ENCODE peak calls at places on chromosomes 2 and 18, in six cellular contexts. I is HCT116, M is H1, T is GM12878, N is HepG2, S is K562. O is an unnamed sample. For H3K36me3, the result is how much of the 10 kb centered on the place peaks cover.

GRCh38 chr2:106020821-106021316 is 173.2 kb downstream of the UXS1 start:
- DNase-seq in I (no peak), T (no peak), N (no peak), M (no peak), S (no peak), O (no peak)

GRCh38 chr2:204871246-204871953 is 326.1 kb downstream of the PARD3B start:
- DNase-seq in I (no peak), T (no peak), M (no peak), N (peak), S (no peak), O (peak)

GRCh38 chr2:101986804-101987740 is 4.7 kb upstream of the IL1R2 start:
- DNase-seq in M (no peak), N (peak), T (no peak), I (no peak), S (no peak), O (no peak)

GRCh38 chr2:161988589-161988988 is 85.4 kb downstream of the DPP4 start:
- DNase-seq in S (peak), N (no peak), I (no peak), T (no peak), M (no peak), O (no peak)

GRCh38 chr18:76405761-76406356 is 89.2 kb downstream of the ZNF516 start:
- DNase-seq in M (peak), N (peak), S (peak), T (no peak), I (peak), O (peak)

GRCh38 chr2:227862741-227863588 is 8.5 kb upstream of the DAW1 start:
- DNase-seq in M (peak), I (peak), T (no peak), N (peak), S (no peak), O (peak)

GRCh38 chr2:235762832-235763598 is 269.2 kb downstream of the AGAP1 start:
- DNase-seq in S (no peak), N (peak), T (no peak), I (no peak), M (no peak), O (no peak)

GRCh38 chr2:113203901-113204519 is 30.2 kb downstream of the PSD4 start:
- DNase-seq in M (peak), S (peak), I (peak), T (peak), N (peak), O (peak)

GRCh38 chr2:230757476-230757875 is 44.8 kb downstream of the CAB39 start:
- DNase-seq in M (no peak), T (no peak), N (no peak), S (no peak), I (no peak), O (no peak)

GRCh38 chr2:115910270-115910669 is 1467.8 kb downstream of the DPP10 start:
- DNase-seq in N (no peak), I (no peak), M (no peak), T (no peak), S (no peak), O (peak)

GRCh38 chr2:192000196-192000990 is 153.5 kb upstream of the CAVIN2 start:
- DNase-seq in N (no peak), T (no peak), M (no peak), I (no peak), S (no peak), O (no peak)

GRCh38 chr2:107684421-107684820 is 142.3 kb upstream of the RGPD4 start:
- DNase-seq in M (no peak), S (no peak), N (no peak), T (no peak), I (no peak), O (no peak)

GRCh38 chr2:218878486-218878885 is 2.2 kb upstream of the WNT10A start:
- DNase-seq in T (no peak), I (no peak), M (no peak), S (no peak), N (no peak), O (no peak)

GRCh38 chr18:46374850-46375249 is 270.7 kb downstream of the HAUS1 start:
- DNase-seq in M (no peak), N (no peak), T (no peak), I (no peak), S (peak), O (no peak)

GRCh38 chr2:66888791-66889631 is 454.1 kb downstream of the MEIS1 start:
- DNase-seq in I (no peak), N (no peak), S (no peak), T (no peak), M (no peak), O (no peak)

GRCh38 chr2:573025-573424 is 104.2 kb downstream of the TMEM18 start:
- DNase-seq in T (no peak), I (no peak), S (no peak), N (no peak), M (no peak), O (no peak)

GRCh38 chr2:64696631-64697030 is 42.9 kb upstream of the SERTAD2 start:
- DNase-seq in M (no peak), T (no peak), I (no peak), S (no peak), N (no peak), O (no peak)

GRCh38 chr2:127597046-127597983 is 48.6 kb upstream of the GPR17 start:
- DNase-seq in N (no peak), T (no peak), S (no peak), I (no peak), M (no peak), O (no peak)

GRCh38 chr2:168404764-168405163 is 51.3 kb upstream of the CERS6 start:
- DNase-seq in N (peak), T (no peak), S (no peak), I (no peak), M (no peak), O (no peak)

GRCh38 chr18:36724591-36725001 is 104.2 kb downstream of the TPGS2 start:
- DNase-seq in N (no peak), M (no peak), S (no peak), T (no peak), I (no peak), O (no peak)

GRCh38 chr2:158667567-158667966 is 127.5 kb upstream of the DAPL1 start:
- DNase-seq in N (no peak), S (no peak), M (no peak), T (no peak), I (no peak), O (no peak)

GRCh38 chr18:13579874-13580273 is 146.5 kb downstream of the FAM210A start:
- DNase-seq in S (no peak), N (no peak), T (no peak), I (no peak), M (no peak), O (no peak)

GRCh38 chr18:56240405-56240804 is 398.0 kb downstream of the TXNL1 start:
- DNase-seq in S (no peak), N (no peak), T (no peak), I (no peak), M (no peak), O (no peak)

GRCh38 chr2:18883626-18884456 is 294.5 kb upstream of the NT5C1B start:
- DNase-seq in S (no peak), N (peak), T (no peak), I (peak), M (no peak), O (peak)

GRCh38 chr2:164066095-164066494 is 330.3 kb upstream of the FIGN start:
- DNase-seq in S (no peak), N (no peak), M (no peak), I (no peak), T (no peak), O (no peak)

GRCh38 chr2:131146749-131147148 is 41.6 kb downstream of the PLEKHB2 start:
- DNase-seq in I (no peak), T (no peak), S (no peak), M (no peak), N (no peak), O (no peak)

GRCh38 chr2:131142849-131143248 is 37.7 kb downstream of the PLEKHB2 start:
- DNase-seq in T (no peak), N (no peak), M (no peak), S (no peak), I (no peak), O (no peak)

GRCh38 chr2:131145040-131145439 is 39.9 kb downstream of the PLEKHB2 start:
- DNase-seq in I (no peak), N (no peak), T (no peak), S (no peak), M (no peak), O (no peak)

GRCh38 chr2:131146255-131146654 is 41.1 kb downstream of the PLEKHB2 start:
- DNase-seq in S (no peak), I (no peak), M (no peak), N (no peak), T (no peak), O (no peak)

GRCh38 chr2:131143803-131144202 is 38.7 kb downstream of the PLEKHB2 start:
- DNase-seq in I (no peak), M (no peak), S (no peak), N (no peak), T (no peak), O (no peak)
- H3K36me3 ChIP-seq in I (under half), M (under half), S (half or more), N (under half), T (under half), O (half or more)

DNA sequence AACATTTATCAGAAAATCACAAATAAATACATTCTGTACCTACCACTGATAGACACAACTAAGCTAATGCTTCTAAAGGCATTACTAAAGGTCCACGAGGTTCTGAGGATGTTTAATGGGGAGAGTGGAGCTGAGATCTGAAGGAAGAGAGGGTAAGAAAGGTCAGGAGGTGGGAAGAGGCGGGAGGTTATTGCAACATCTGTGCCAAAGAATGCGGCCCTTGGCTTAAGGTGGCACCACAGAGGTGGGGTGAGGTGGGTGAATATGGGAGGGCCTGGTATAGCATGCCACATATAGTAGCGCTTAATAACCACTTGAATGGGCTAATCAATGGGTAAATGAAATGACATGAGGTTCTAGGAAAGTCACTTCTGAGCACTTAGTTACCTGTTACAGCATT is 217.8 kb upstream of the ATP5MC3 start:
- DNase-seq in I (no peak), T (no peak), N (no peak), M (no peak), S (no peak), O (no peak)
- TF ChIP-seq ZNF274 in I (no peak), T (no peak), N (no peak), M (no peak), S (no peak), O (no peak)

DNA sequence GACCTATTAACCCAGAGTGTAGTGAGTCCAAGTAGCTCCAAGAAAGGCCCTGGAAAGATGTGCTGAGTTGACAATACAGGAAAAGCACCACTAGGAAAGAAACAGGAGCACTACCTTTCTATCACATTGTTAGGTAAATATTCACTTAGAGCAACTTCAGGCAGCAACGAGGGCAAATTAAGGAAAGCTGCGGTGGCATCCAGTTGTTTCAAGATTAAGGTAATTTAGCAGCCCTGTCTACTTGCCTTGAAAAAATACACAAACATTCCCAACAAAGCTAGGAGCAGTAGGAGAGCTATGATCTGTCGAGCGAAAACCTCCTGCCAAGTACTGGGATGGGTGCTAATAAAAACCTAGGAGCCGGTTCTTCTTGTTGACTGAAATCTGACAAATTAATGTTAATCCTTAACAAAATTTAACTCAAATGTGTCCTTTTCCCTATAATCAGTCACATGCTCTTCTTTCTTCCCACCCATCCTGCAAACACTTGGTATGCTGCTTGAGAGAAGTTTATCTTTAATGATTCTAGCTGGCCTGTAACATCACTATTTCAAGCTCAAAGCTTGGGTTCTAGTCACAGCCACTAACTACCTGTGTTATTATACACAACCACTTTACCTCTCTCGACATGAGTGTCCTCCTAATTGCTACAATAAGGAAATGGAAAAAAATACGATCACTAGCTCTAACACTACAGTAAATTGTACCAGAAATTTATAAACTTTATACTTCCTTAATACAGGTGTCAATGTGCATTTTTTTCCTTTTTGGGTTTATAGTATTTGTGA is 2.0 kb downstream of the ACAA2 start:
- DNase-seq in M (no peak), N (no peak), I (no peak), S (no peak), T (no peak), O (no peak)
- H3K4me3 ChIP-seq in M (no peak), N (peak), I (no peak), S (no peak), T (no peak), O (no peak)

DNA sequence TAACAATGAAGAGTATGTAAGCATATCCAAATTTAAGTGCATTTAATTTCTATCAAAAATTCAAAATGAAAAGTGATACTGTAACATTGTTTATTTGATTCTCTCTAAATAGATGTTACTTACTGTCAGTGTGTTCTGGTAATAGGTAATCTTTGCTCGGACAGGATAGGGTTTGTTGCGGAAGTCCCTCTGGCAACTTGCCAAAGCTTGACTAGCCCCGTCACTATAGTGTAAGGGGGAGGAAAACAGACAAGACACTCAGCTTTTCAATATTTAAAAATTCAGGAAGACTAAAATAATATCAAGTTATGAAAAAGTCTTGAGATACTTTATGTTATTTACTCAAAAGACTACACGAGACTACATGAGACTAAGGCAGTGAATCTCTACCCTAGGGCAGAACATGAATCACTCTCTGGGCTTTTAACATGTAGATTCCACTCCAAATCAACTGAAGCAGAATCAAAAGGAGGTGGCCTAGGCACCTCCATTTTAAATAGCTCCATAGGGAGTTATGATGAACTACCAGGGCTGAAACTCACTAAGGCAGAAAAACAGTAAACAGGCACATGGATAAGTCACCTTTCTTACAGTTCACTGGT is 5.9 kb downstream of the LMAN1 start:
- DNase-seq in T (no peak), I (no peak), N (no peak), S (peak), M (no peak), O (no peak)
- H3K36me3 ChIP-seq in T (under half), I (half or more), N (under half), S (half or more), M (half or more), O (half or more)

DNA sequence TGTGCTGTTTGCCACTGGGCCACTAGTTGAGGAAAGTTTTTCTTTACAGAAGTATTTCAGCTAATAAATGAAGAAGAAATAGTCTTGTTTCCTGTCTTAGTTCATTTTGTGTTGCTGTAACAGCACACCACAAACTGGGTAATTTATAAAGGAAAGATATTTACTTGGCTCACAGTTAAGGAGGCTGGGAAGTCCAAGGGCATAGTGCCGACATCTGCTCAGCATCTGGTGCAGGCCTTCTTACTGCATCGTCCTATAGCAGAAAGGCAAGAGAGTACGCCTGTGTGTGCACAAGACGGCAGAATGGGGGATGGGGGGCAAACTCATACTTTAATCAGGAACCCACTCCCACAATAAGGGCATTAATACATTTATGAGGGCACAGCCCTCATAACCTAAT is 88.1 kb downstream of the TCF7L1 start:
- DNase-seq in I (no peak), M (no peak), S (no peak), T (no peak), N (no peak), O (no peak)
- TF ChIP-seq ZNF274 in I (no peak), M (no peak), S (no peak), T (no peak), N (no peak), O (no peak)

O was measured in NT2/D1.